ENCODE peak calls at places on chromosomes 2 and 18, in seven cellular contexts. One of them, this sample, is unnamed.

GRCh38 chr2:60834270-60834717 is 47.1 kb upstream of the REL start:
- DNase-seq in H9: no peak
- DNase-seq in neuronal stem cell: no peak
- DNase-seq in IMR-90: no peak
- DNase-seq in trophoblast cell: no peak
- DNase-seq in H1: no peak
- DNase-seq in mesenchymal stem cell: no peak
- DNase-seq in this sample: peak

GRCh38 chr2:142502402-142502801 is 371.6 kb upstream of the LRP1B start:
- DNase-seq in IMR-90: no peak
- DNase-seq in neuronal stem cell: no peak
- DNase-seq in H9: no peak
- DNase-seq in mesenchymal stem cell: no peak
- DNase-seq in H1: no peak
- DNase-seq in trophoblast cell: no peak
- DNase-seq in this sample: no peak

GRCh38 chr18:24064701-24065100 is 50.1 kb downstream of the TTC39C start:
- DNase-seq in mesenchymal stem cell: no peak
- DNase-seq in trophoblast cell: no peak
- DNase-seq in IMR-90: no peak
- DNase-seq in H9: no peak
- DNase-seq in H1: no peak
- DNase-seq in neuronal stem cell: no peak
- DNase-seq in this sample: no peak

GRCh38 chr2:47485751-47486300 is 82.9 kb downstream of the MSH2 start:
- DNase-seq in mesenchymal stem cell: no peak
- DNase-seq in H1: no peak
- DNase-seq in neuronal stem cell: no peak
- DNase-seq in IMR-90: peak
- DNase-seq in H9: no peak
- DNase-seq in trophoblast cell: no peak
- DNase-seq in this sample: no peak

GRCh38 chr2:96554293-96555145 is 18.0 kb downstream of the ARID5A start:
- DNase-seq in trophoblast cell: peak
- DNase-seq in IMR-90: peak
- DNase-seq in H1: peak
- DNase-seq in H9: peak
- DNase-seq in mesenchymal stem cell: peak
- DNase-seq in neuronal stem cell: peak
- DNase-seq in this sample: peak

GRCh38 chr2:53150146-53150545 is 617.5 kb upstream of the CHAC2 start:
- DNase-seq in neuronal stem cell: no peak
- DNase-seq in H9: no peak
- DNase-seq in trophoblast cell: no peak
- DNase-seq in IMR-90: no peak
- DNase-seq in mesenchymal stem cell: no peak
- DNase-seq in H1: no peak
- DNase-seq in this sample: no peak

GRCh38 chr2:40886100-40886499 is 434.2 kb upstream of the SLC8A1 start:
- DNase-seq in trophoblast cell: no peak
- DNase-seq in mesenchymal stem cell: no peak
- DNase-seq in neuronal stem cell: no peak
- DNase-seq in IMR-90: no peak
- DNase-seq in H9: no peak
- DNase-seq in H1: no peak
- DNase-seq in this sample: no peak

GRCh38 chr18:57863706-57864105 is 60.6 kb upstream of the ATP8B1 start:
- DNase-seq in IMR-90: peak
- DNase-seq in mesenchymal stem cell: no peak
- DNase-seq in neuronal stem cell: no peak
- DNase-seq in H1: no peak
- DNase-seq in H9: no peak
- DNase-seq in trophoblast cell: no peak
- DNase-seq in this sample: no peak

GRCh38 chr2:235347691-235348090 is 146.2 kb upstream of the AGAP1 start:
- DNase-seq in neuronal stem cell: no peak
- DNase-seq in H9: no peak
- DNase-seq in H1: no peak
- DNase-seq in trophoblast cell: no peak
- DNase-seq in mesenchymal stem cell: peak
- DNase-seq in IMR-90: peak
- DNase-seq in this sample: peak

GRCh38 chr2:162073776-162074578 is at the start of gene DPP4:
- DNase-seq in H9: peak
- DNase-seq in H1: peak
- DNase-seq in mesenchymal stem cell: peak
- DNase-seq in trophoblast cell: peak
- DNase-seq in IMR-90: peak
- DNase-seq in neuronal stem cell: peak
- DNase-seq in this sample: peak

GRCh38 chr18:63773616-63774015 is 1.6 kb upstream of the SERPINB7 start:
- DNase-seq in H1: no peak
- DNase-seq in H9: no peak
- DNase-seq in IMR-90: no peak
- DNase-seq in mesenchymal stem cell: no peak
- DNase-seq in neuronal stem cell: no peak
- DNase-seq in trophoblast cell: no peak
- DNase-seq in this sample: no peak

GRCh38 chr2:71544919-71545571 is 91.7 kb downstream of the DYSF start:
- DNase-seq in H1: no peak
- DNase-seq in H9: no peak
- DNase-seq in IMR-90: no peak
- DNase-seq in trophoblast cell: no peak
- DNase-seq in mesenchymal stem cell: no peak
- DNase-seq in neuronal stem cell: no peak
- DNase-seq in this sample: no peak

GRCh38 chr2:43269706-43270105 is 43.3 kb upstream of the ZFP36L2 start:
- DNase-seq in IMR-90: peak
- DNase-seq in H9: no peak
- DNase-seq in trophoblast cell: no peak
- DNase-seq in H1: no peak
- DNase-seq in neuronal stem cell: no peak
- DNase-seq in mesenchymal stem cell: peak
- DNase-seq in this sample: no peak

GRCh38 chr2:187194049-187194448 is 254.0 kb downstream of the CALCRL start:
- DNase-seq in neuronal stem cell: no peak
- DNase-seq in H9: no peak
- DNase-seq in IMR-90: no peak
- DNase-seq in trophoblast cell: no peak
- DNase-seq in H1: no peak
- DNase-seq in mesenchymal stem cell: no peak
- DNase-seq in this sample: no peak

GRCh38 chr2:224987733-224988132 is 54.5 kb downstream of the DOCK10 start:
- DNase-seq in IMR-90: peak
- DNase-seq in trophoblast cell: no peak
- DNase-seq in neuronal stem cell: no peak
- DNase-seq in H9: no peak
- DNase-seq in H1: no peak
- DNase-seq in mesenchymal stem cell: no peak
- DNase-seq in this sample: peak

DNA sequence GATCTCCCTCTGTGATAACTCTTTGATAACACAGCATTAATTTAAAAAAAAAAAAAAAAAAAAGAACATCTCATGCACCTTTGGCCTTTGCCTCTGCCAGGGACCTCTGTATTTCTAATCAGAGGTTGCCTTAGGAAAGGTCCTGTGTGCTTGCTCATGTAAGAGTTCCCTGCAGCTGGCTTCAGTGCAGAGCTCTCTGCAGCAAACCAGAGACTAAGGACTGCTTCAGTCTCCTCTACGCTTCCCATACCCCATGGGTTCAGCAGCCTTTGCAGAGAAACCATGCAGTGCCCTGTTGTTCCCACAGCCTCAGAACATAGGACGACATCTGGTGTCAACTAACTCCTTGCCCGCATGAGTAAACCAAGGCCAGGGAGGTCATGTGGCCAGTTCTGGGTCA is 236.6 kb upstream of the KLHL29 start:
- DNase-seq in mesenchymal stem cell: no peak
- DNase-seq in H9: no peak
- DNase-seq in H1: peak
- DNase-seq in trophoblast cell: no peak
- DNase-seq in neuronal stem cell: no peak
- DNase-seq in IMR-90: no peak
- DNase-seq in this sample: no peak
- H3K23ac ChIP-seq in mesenchymal stem cell: no peak
- H3K23ac ChIP-seq in H9: no peak
- H3K23ac ChIP-seq in H1: no peak
- H3K23ac ChIP-seq in trophoblast cell: no peak
- H3K23ac ChIP-seq in neuronal stem cell: no peak
- H3K23ac ChIP-seq in IMR-90: no peak
- H3K23ac ChIP-seq in this sample: no peak

GRCh38 chr18:2186967-2187366 is 384.3 kb downstream of the METTL4 start:
- DNase-seq in trophoblast cell: no peak
- DNase-seq in IMR-90: no peak
- DNase-seq in H9: no peak
- DNase-seq in neuronal stem cell: no peak
- DNase-seq in mesenchymal stem cell: no peak
- DNase-seq in H1: no peak
- DNase-seq in this sample: no peak

GRCh38 chr18:2188258-2188657 is 383.0 kb downstream of the METTL4 start:
- DNase-seq in H9: no peak
- DNase-seq in mesenchymal stem cell: no peak
- DNase-seq in IMR-90: no peak
- DNase-seq in H1: no peak
- DNase-seq in trophoblast cell: no peak
- DNase-seq in neuronal stem cell: no peak
- DNase-seq in this sample: no peak

GRCh38 chr18:2192562-2192961 is 378.7 kb downstream of the METTL4 start:
- DNase-seq in IMR-90: no peak
- DNase-seq in H9: no peak
- DNase-seq in trophoblast cell: no peak
- DNase-seq in mesenchymal stem cell: no peak
- DNase-seq in neuronal stem cell: no peak
- DNase-seq in H1: no peak
- DNase-seq in this sample: no peak

GRCh38 chr18:2191180-2191790 is 380.0 kb downstream of the METTL4 start:
- DNase-seq in mesenchymal stem cell: no peak
- DNase-seq in IMR-90: no peak
- DNase-seq in H9: no peak
- DNase-seq in neuronal stem cell: no peak
- DNase-seq in trophoblast cell: no peak
- DNase-seq in H1: no peak
- DNase-seq in this sample: no peak
- H3K23ac ChIP-seq in mesenchymal stem cell: no peak
- H3K23ac ChIP-seq in IMR-90: no peak
- H3K23ac ChIP-seq in H9: no peak
- H3K23ac ChIP-seq in neuronal stem cell: no peak
- H3K23ac ChIP-seq in trophoblast cell: no peak
- H3K23ac ChIP-seq in H1: no peak
- H3K23ac ChIP-seq in this sample: no peak

DNA sequence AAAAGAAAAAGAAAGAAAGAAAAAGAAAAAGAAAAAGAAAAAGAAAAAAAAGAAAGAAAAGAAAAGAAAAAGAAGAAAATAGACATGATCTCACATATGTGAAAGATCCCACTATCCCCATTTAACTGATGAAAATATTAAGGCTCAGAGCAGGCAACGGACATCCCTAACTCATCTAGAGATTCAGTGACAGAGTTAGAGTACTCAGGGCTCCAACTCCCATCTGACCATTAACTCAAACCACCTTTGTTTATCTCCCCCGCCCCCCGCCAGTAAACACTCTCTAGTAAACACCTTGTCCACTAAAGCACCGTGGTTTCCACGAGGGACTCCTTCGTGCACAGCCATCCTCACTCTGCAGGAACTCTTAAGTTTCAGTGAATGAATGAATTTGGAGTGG is 142.9 kb downstream of the TGIF1 start:
- DNase-seq in IMR-90: no peak
- DNase-seq in mesenchymal stem cell: no peak
- DNase-seq in H9: no peak
- DNase-seq in trophoblast cell: no peak
- DNase-seq in neuronal stem cell: no peak
- DNase-seq in H1: no peak
- DNase-seq in this sample: no peak
- H3K23ac ChIP-seq in IMR-90: peak
- H3K23ac ChIP-seq in mesenchymal stem cell: peak
- H3K23ac ChIP-seq in H9: no peak
- H3K23ac ChIP-seq in trophoblast cell: peak
- H3K23ac ChIP-seq in neuronal stem cell: no peak
- H3K23ac ChIP-seq in H1: no peak
- H3K23ac ChIP-seq in this sample: no peak

GRCh38 chr2:3299130-3299529 is 78.5 kb downstream of the EIPR1 start:
- DNase-seq in H9: no peak
- DNase-seq in IMR-90: no peak
- DNase-seq in trophoblast cell: no peak
- DNase-seq in neuronal stem cell: no peak
- DNase-seq in H1: no peak
- DNase-seq in mesenchymal stem cell: no peak
- DNase-seq in this sample: no peak

GRCh38 chr2:3298201-3298600 is 79.4 kb downstream of the EIPR1 start:
- DNase-seq in trophoblast cell: no peak
- DNase-seq in IMR-90: no peak
- DNase-seq in H1: no peak
- DNase-seq in mesenchymal stem cell: no peak
- DNase-seq in H9: no peak
- DNase-seq in neuronal stem cell: no peak
- DNase-seq in this sample: no peak

GRCh38 chr2:3297523-3297922 is 80.1 kb downstream of the EIPR1 start:
- DNase-seq in trophoblast cell: no peak
- DNase-seq in neuronal stem cell: no peak
- DNase-seq in IMR-90: no peak
- DNase-seq in H1: no peak
- DNase-seq in mesenchymal stem cell: no peak
- DNase-seq in H9: no peak
- DNase-seq in this sample: no peak

GRCh38 chr2:3294066-3294465 is 83.6 kb downstream of the EIPR1 start:
- DNase-seq in trophoblast cell: no peak
- DNase-seq in mesenchymal stem cell: no peak
- DNase-seq in H1: no peak
- DNase-seq in IMR-90: no peak
- DNase-seq in H9: no peak
- DNase-seq in neuronal stem cell: no peak
- DNase-seq in this sample: no peak

GRCh38 chr2:3296182-3296972 is 81.2 kb downstream of the EIPR1 start:
- DNase-seq in IMR-90: no peak
- DNase-seq in neuronal stem cell: no peak
- DNase-seq in H1: no peak
- DNase-seq in H9: no peak
- DNase-seq in trophoblast cell: no peak
- DNase-seq in mesenchymal stem cell: no peak
- DNase-seq in this sample: no peak
- H3K23ac ChIP-seq in IMR-90: no peak
- H3K23ac ChIP-seq in neuronal stem cell: peak
- H3K23ac ChIP-seq in H1: no peak
- H3K23ac ChIP-seq in H9: no peak
- H3K23ac ChIP-seq in trophoblast cell: no peak
- H3K23ac ChIP-seq in mesenchymal stem cell: no peak
- H3K23ac ChIP-seq in this sample: no peak